ENCODE peak calls at places on chromosome 2, in six cellular contexts. One of them, this sample, is unnamed.

GRCh38 chr2:32941944-32942690 is 4.6 kb upstream of the LTBP1 start:
- DNase-seq in CD8-positive, alpha-beta T cell: no peak
- DNase-seq in tibial artery: no peak
- DNase-seq in neural progenitor cell: no peak
- DNase-seq in transverse colon: no peak
- DNase-seq in astrocyte: no peak
- DNase-seq in this sample: no peak

GRCh38 chr2:64390586-64390985 is 63.4 kb upstream of the LGALSL start:
- DNase-seq in neural progenitor cell: no peak
- DNase-seq in transverse colon: no peak
- DNase-seq in astrocyte: no peak
- DNase-seq in tibial artery: no peak
- DNase-seq in CD8-positive, alpha-beta T cell: no peak
- DNase-seq in this sample: no peak

GRCh38 chr2:239673641-239674040 is 272.8 kb upstream of the HDAC4 start:
- DNase-seq in CD8-positive, alpha-beta T cell: no peak
- DNase-seq in transverse colon: no peak
- DNase-seq in neural progenitor cell: no peak
- DNase-seq in tibial artery: no peak
- DNase-seq in astrocyte: no peak
- DNase-seq in this sample: no peak

GRCh38 chr2:43070676-43071491 is 155.5 kb downstream of the ZFP36L2 start:
- DNase-seq in neural progenitor cell: peak; percentile 40
- DNase-seq in astrocyte: no peak
- DNase-seq in tibial artery: no peak
- DNase-seq in transverse colon: peak; percentile 3
- DNase-seq in CD8-positive, alpha-beta T cell: no peak
- DNase-seq in this sample: peak; percentile 62

GRCh38 chr2:186605041-186605440 is 15.2 kb downstream of the ITGAV start:
- DNase-seq in tibial artery: no peak
- DNase-seq in astrocyte: no peak
- DNase-seq in CD8-positive, alpha-beta T cell: no peak
- DNase-seq in neural progenitor cell: peak; percentile 35
- DNase-seq in transverse colon: no peak
- DNase-seq in this sample: no peak

GRCh38 chr2:24362253-24362652 is 1.9 kb upstream of the ITSN2 start:
- DNase-seq in neural progenitor cell: no peak
- DNase-seq in transverse colon: no peak
- DNase-seq in astrocyte: no peak
- DNase-seq in CD8-positive, alpha-beta T cell: no peak
- DNase-seq in tibial artery: no peak
- DNase-seq in this sample: no peak

GRCh38 chr2:32246911-32247310 is 17.8 kb downstream of the NLRC4 start:
- DNase-seq in astrocyte: no peak
- DNase-seq in CD8-positive, alpha-beta T cell: no peak
- DNase-seq in neural progenitor cell: no peak
- DNase-seq in tibial artery: no peak
- DNase-seq in transverse colon: peak; percentile 46
- DNase-seq in this sample: no peak

GRCh38 chr2:40103163-40103562 is 324.1 kb upstream of the THUMPD2 start:
- DNase-seq in transverse colon: no peak
- DNase-seq in astrocyte: peak; percentile 87
- DNase-seq in neural progenitor cell: peak; percentile 20
- DNase-seq in CD8-positive, alpha-beta T cell: no peak
- DNase-seq in tibial artery: no peak
- DNase-seq in this sample: no peak

GRCh38 chr2:24859968-24860600 is 60.0 kb downstream of the ADCY3 start:
- DNase-seq in astrocyte: no peak
- DNase-seq in neural progenitor cell: no peak
- DNase-seq in transverse colon: no peak
- DNase-seq in CD8-positive, alpha-beta T cell: no peak
- DNase-seq in tibial artery: no peak
- DNase-seq in this sample: no peak

GRCh38 chr2:122105885-122106221 is 350.4 kb downstream of the TSN start:
- DNase-seq in tibial artery: no peak
- DNase-seq in neural progenitor cell: peak; percentile 72
- DNase-seq in transverse colon: no peak
- DNase-seq in CD8-positive, alpha-beta T cell: no peak
- DNase-seq in astrocyte: peak; percentile 27
- DNase-seq in this sample: no peak

GRCh38 chr2:129069875-129070594 is 751.4 kb upstream of the HS6ST1 start:
- DNase-seq in transverse colon: peak; percentile 76
- DNase-seq in tibial artery: no peak
- DNase-seq in neural progenitor cell: no peak
- DNase-seq in CD8-positive, alpha-beta T cell: no peak
- DNase-seq in astrocyte: no peak
- DNase-seq in this sample: no peak

GRCh38 chr2:32688511-32688910 is 60.7 kb downstream of the TTC27 start:
- DNase-seq in astrocyte: peak; percentile 89
- DNase-seq in CD8-positive, alpha-beta T cell: no peak
- DNase-seq in neural progenitor cell: no peak
- DNase-seq in tibial artery: no peak
- DNase-seq in transverse colon: no peak
- DNase-seq in this sample: no peak

GRCh38 chr2:235768606-235769005 is 274.8 kb downstream of the AGAP1 start:
- DNase-seq in tibial artery: no peak
- DNase-seq in astrocyte: peak; percentile 4
- DNase-seq in neural progenitor cell: no peak
- DNase-seq in transverse colon: no peak
- DNase-seq in CD8-positive, alpha-beta T cell: no peak
- DNase-seq in this sample: no peak

GRCh38 chr2:228180126-228181097 is 1.1 kb downstream of the SPHKAP start:
- DNase-seq in neural progenitor cell: peak; percentile 49
- DNase-seq in transverse colon: no peak
- DNase-seq in CD8-positive, alpha-beta T cell: no peak
- DNase-seq in astrocyte: no peak
- DNase-seq in tibial artery: no peak
- DNase-seq in this sample: peak; percentile 42

GRCh38 chr2:24493713-24494112 is 2.7 kb downstream of the NCOA1 start:
- DNase-seq in transverse colon: no peak
- DNase-seq in neural progenitor cell: no peak
- DNase-seq in astrocyte: no peak
- DNase-seq in tibial artery: no peak
- DNase-seq in CD8-positive, alpha-beta T cell: no peak
- DNase-seq in this sample: no peak

GRCh38 chr2:240983996-240984498 is 14.4 kb upstream of the SNED1 start:
- DNase-seq in neural progenitor cell: no peak
- DNase-seq in transverse colon: peak; percentile 7
- DNase-seq in astrocyte: no peak
- DNase-seq in CD8-positive, alpha-beta T cell: no peak
- DNase-seq in tibial artery: peak; percentile 17
- DNase-seq in this sample: no peak

GRCh38 chr2:111624401-111625156 is 259.4 kb downstream of the ANAPC1 start:
- DNase-seq in neural progenitor cell: no peak
- DNase-seq in CD8-positive, alpha-beta T cell: no peak
- DNase-seq in tibial artery: no peak
- DNase-seq in astrocyte: peak; percentile 65
- DNase-seq in transverse colon: no peak
- DNase-seq in this sample: no peak

GRCh38 chr2:170301606-170302005 is 123.7 kb downstream of the MYO3B start:
- DNase-seq in transverse colon: no peak
- DNase-seq in tibial artery: no peak
- DNase-seq in astrocyte: no peak
- DNase-seq in CD8-positive, alpha-beta T cell: no peak
- DNase-seq in neural progenitor cell: no peak
- DNase-seq in this sample: no peak

GRCh38 chr2:235048549-235048948 is 96.7 kb downstream of the SH3BP4 start:
- DNase-seq in CD8-positive, alpha-beta T cell: no peak
- DNase-seq in astrocyte: no peak
- DNase-seq in transverse colon: no peak
- DNase-seq in tibial artery: no peak
- DNase-seq in neural progenitor cell: no peak
- DNase-seq in this sample: no peak

GRCh38 chr2:189521686-189522434 is 58.7 kb downstream of the SLC40A1 start:
- DNase-seq in neural progenitor cell: no peak
- DNase-seq in astrocyte: no peak
- DNase-seq in tibial artery: no peak
- DNase-seq in transverse colon: no peak
- DNase-seq in CD8-positive, alpha-beta T cell: no peak
- DNase-seq in this sample: no peak

GRCh38 chr2:38523728-38524437 is 78.8 kb downstream of the HNRNPLL start:
- DNase-seq in CD8-positive, alpha-beta T cell: no peak
- DNase-seq in neural progenitor cell: peak; percentile 38
- DNase-seq in tibial artery: no peak
- DNase-seq in transverse colon: no peak
- DNase-seq in astrocyte: no peak
- DNase-seq in this sample: peak; percentile 78

GRCh38 chr2:200376422-200377142 is 70.1 kb downstream of the SPATS2L start:
- DNase-seq in CD8-positive, alpha-beta T cell: no peak
- DNase-seq in neural progenitor cell: no peak
- DNase-seq in astrocyte: no peak
- DNase-seq in transverse colon: peak; percentile 71
- DNase-seq in tibial artery: no peak
- DNase-seq in this sample: no peak

GRCh38 chr2:52776571-52776970 is 991.0 kb upstream of the CHAC2 start:
- DNase-seq in neural progenitor cell: no peak
- DNase-seq in tibial artery: no peak
- DNase-seq in CD8-positive, alpha-beta T cell: no peak
- DNase-seq in transverse colon: no peak
- DNase-seq in astrocyte: no peak
- DNase-seq in this sample: no peak

GRCh38 chr2:73970268-73970803 is 14.4 kb upstream of the TET3 start:
- DNase-seq in CD8-positive, alpha-beta T cell: no peak
- DNase-seq in tibial artery: no peak
- DNase-seq in astrocyte: no peak
- DNase-seq in neural progenitor cell: no peak
- DNase-seq in transverse colon: no peak
- DNase-seq in this sample: no peak

GRCh38 chr2:181370126-181370525 is 87.1 kb upstream of the ITGA4 start:
- DNase-seq in tibial artery: no peak
- DNase-seq in astrocyte: no peak
- DNase-seq in neural progenitor cell: no peak
- DNase-seq in CD8-positive, alpha-beta T cell: no peak
- DNase-seq in transverse colon: no peak
- DNase-seq in this sample: no peak

GRCh38 chr2:216695401-216695821 is at the start of gene IGFBP5:
- DNase-seq in transverse colon: peak; percentile 75
- DNase-seq in astrocyte: peak; percentile 85
- DNase-seq in CD8-positive, alpha-beta T cell: no peak
- DNase-seq in neural progenitor cell: peak; percentile 94
- DNase-seq in tibial artery: peak; percentile 89
- DNase-seq in this sample: peak; percentile 79

GRCh38 chr2:216694201-216694825 is 1.0 kb downstream of the IGFBP5 start:
- DNase-seq in tibial artery: peak; percentile 67
- DNase-seq in neural progenitor cell: peak; percentile 84
- DNase-seq in CD8-positive, alpha-beta T cell: peak; percentile 43
- DNase-seq in transverse colon: peak; percentile 39
- DNase-seq in astrocyte: peak; percentile 38
- DNase-seq in this sample: peak; percentile 80

GRCh38 chr2:216694826-216695217 is 527 bp downstream of the IGFBP5 start:
- DNase-seq in astrocyte: no peak
- DNase-seq in CD8-positive, alpha-beta T cell: no peak
- DNase-seq in neural progenitor cell: peak; percentile 43
- DNase-seq in transverse colon: no peak
- DNase-seq in tibial artery: no peak
- DNase-seq in this sample: no peak

GRCh38 chr2:216692636-216693413 is 2.5 kb downstream of the IGFBP5 start:
- DNase-seq in astrocyte: peak; percentile 72
- DNase-seq in neural progenitor cell: peak; percentile 94
- DNase-seq in transverse colon: peak; percentile 77
- DNase-seq in tibial artery: peak; percentile 88
- DNase-seq in CD8-positive, alpha-beta T cell: peak; percentile 76
- DNase-seq in this sample: peak; percentile 91

GRCh38 chr2:216693414-216694100 is 1.8 kb downstream of the IGFBP5 start:
- DNase-seq in transverse colon: no peak
- DNase-seq in CD8-positive, alpha-beta T cell: no peak
- DNase-seq in astrocyte: no peak
- DNase-seq in tibial artery: no peak
- DNase-seq in neural progenitor cell: peak; percentile 39
- DNase-seq in this sample: no peak
- H3K27me3 ChIP-seq in transverse colon: peaks cover 93% of the 10 kb centered on the region
- H3K27me3 ChIP-seq in CD8-positive, alpha-beta T cell: peaks cover 15% of the 10 kb centered on the region
- H3K27me3 ChIP-seq in astrocyte: no peaks in the 10 kb centered on the region
- H3K27me3 ChIP-seq in tibial artery: no peaks in the 10 kb centered on the region
- H3K27me3 ChIP-seq in neural progenitor cell: no peaks in the 10 kb centered on the region
- H3K27me3 ChIP-seq in this sample: peaks cover 59% of the 10 kb centered on the region

GRCh38 chr2:44929680-44930273 is 11.7 kb upstream of the SIX3 start:
- DNase-seq in CD8-positive, alpha-beta T cell: no peak
- DNase-seq in neural progenitor cell: peak; percentile 81
- DNase-seq in tibial artery: no peak
- DNase-seq in transverse colon: no peak
- DNase-seq in astrocyte: no peak
- DNase-seq in this sample: no peak

GRCh38 chr2:44928660-44929471 is 12.6 kb upstream of the SIX3 start:
- DNase-seq in neural progenitor cell: peak; percentile 75
- DNase-seq in astrocyte: no peak
- DNase-seq in CD8-positive, alpha-beta T cell: no peak
- DNase-seq in tibial artery: no peak
- DNase-seq in transverse colon: no peak
- DNase-seq in this sample: peak; percentile 87

GRCh38 chr2:44925561-44926087 is 15.9 kb upstream of the SIX3 start:
- DNase-seq in tibial artery: no peak
- DNase-seq in CD8-positive, alpha-beta T cell: no peak
- DNase-seq in astrocyte: no peak
- DNase-seq in transverse colon: no peak
- DNase-seq in neural progenitor cell: no peak
- DNase-seq in this sample: no peak

GRCh38 chr2:44927979-44928659 is 13.4 kb upstream of the SIX3 start:
- DNase-seq in astrocyte: no peak
- DNase-seq in tibial artery: no peak
- DNase-seq in neural progenitor cell: peak; percentile 86
- DNase-seq in CD8-positive, alpha-beta T cell: no peak
- DNase-seq in transverse colon: no peak
- DNase-seq in this sample: peak; percentile 75

GRCh38 chr2:44926957-44927356 is 14.5 kb upstream of the SIX3 start:
- DNase-seq in neural progenitor cell: peak; percentile 82
- DNase-seq in tibial artery: no peak
- DNase-seq in transverse colon: no peak
- DNase-seq in CD8-positive, alpha-beta T cell: no peak
- DNase-seq in astrocyte: no peak
- DNase-seq in this sample: peak; percentile 65
- H3K27me3 ChIP-seq in neural progenitor cell: peaks cover 74% of the 10 kb centered on the region
- H3K27me3 ChIP-seq in tibial artery: peaks cover 91% of the 10 kb centered on the region
- H3K27me3 ChIP-seq in transverse colon: peaks cover 100% of the 10 kb centered on the region
- H3K27me3 ChIP-seq in CD8-positive, alpha-beta T cell: peaks cover 9% of the 10 kb centered on the region
- H3K27me3 ChIP-seq in astrocyte: peaks cover 88% of the 10 kb centered on the region
- H3K27me3 ChIP-seq in this sample: peaks cover 88% of the 10 kb centered on the region

GRCh38 chr2:118841450-118841827 is 6.0 kb downstream of the EN1 start:
- DNase-seq in transverse colon: no peak
- DNase-seq in astrocyte: no peak
- DNase-seq in neural progenitor cell: peak; percentile 29
- DNase-seq in tibial artery: no peak
- DNase-seq in CD8-positive, alpha-beta T cell: no peak
- DNase-seq in this sample: peak; percentile 53
- H3K27me3 ChIP-seq in transverse colon: peaks cover 100% of the 10 kb centered on the region
- H3K27me3 ChIP-seq in astrocyte: peaks cover 78% of the 10 kb centered on the region
- H3K27me3 ChIP-seq in neural progenitor cell: peaks cover 100% of the 10 kb centered on the region
- H3K27me3 ChIP-seq in tibial artery: peaks cover 100% of the 10 kb centered on the region
- H3K27me3 ChIP-seq in CD8-positive, alpha-beta T cell: peaks cover 55% of the 10 kb centered on the region
- H3K27me3 ChIP-seq in this sample: peaks cover 100% of the 10 kb centered on the region

DNA sequence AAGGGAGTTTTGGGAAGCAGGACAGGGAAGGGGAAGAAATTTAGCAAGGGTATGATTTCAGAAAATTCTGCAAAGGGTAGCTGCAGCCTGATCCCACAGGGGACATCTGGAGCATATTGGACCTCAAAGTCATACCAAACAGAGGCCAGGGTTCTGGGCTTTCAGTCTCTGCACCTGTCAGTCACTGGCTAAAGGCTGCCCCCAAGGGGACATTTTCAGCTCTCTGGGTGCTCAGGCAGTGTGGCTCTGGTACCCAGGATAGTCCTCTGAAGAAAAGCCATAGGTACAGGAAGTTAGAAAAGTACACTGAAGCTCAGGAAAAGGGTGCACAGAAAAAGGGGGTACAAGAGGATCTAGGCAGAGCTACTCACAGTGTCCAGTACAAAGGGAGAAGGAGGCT is 149.2 kb downstream of the INSIG2 start:
- DNase-seq in CD8-positive, alpha-beta T cell: no peak
- DNase-seq in neural progenitor cell: no peak
- DNase-seq in tibial artery: no peak
- DNase-seq in transverse colon: no peak
- DNase-seq in astrocyte: no peak
- DNase-seq in this sample: peak; percentile 42
- H3K27me3 ChIP-seq in CD8-positive, alpha-beta T cell: no peaks in the 10 kb centered on the region
- H3K27me3 ChIP-seq in neural progenitor cell: no peaks in the 10 kb centered on the region
- H3K27me3 ChIP-seq in tibial artery: peaks cover 24% of the 10 kb centered on the region
- H3K27me3 ChIP-seq in transverse colon: peaks cover 19% of the 10 kb centered on the region
- H3K27me3 ChIP-seq in astrocyte: no peaks in the 10 kb centered on the region
- H3K27me3 ChIP-seq in this sample: no peaks in the 10 kb centered on the region